ENCODE peak calls at places on chromosomes 1 and 21, in six cellular contexts. G, A, D, X, H and K are unnamed samples.

GRCh38 chr1:16393255-16394177 is 26.5 kb downstream of the SZRD1 start:
- DNase-seq in G (no peak), A (no peak), D (no peak), X (no peak), H (no peak), K (no peak)

GRCh38 chr1:200619894-200620272 is 668 bp downstream of the KIF14 start:
- DNase-seq in G (no peak), A (no peak), D (no peak), X (no peak), H (no peak), K (no peak)

GRCh38 chr1:19442150-19443096 is 42.9 kb downstream of the CAPZB start:
- DNase-seq in G (no peak), A (no peak), D (no peak), X (no peak), H (no peak), K (no peak)

GRCh38 chr1:51331206-51332100 is 1.1 kb upstream of the TTC39A start:
- DNase-seq in G (peak), A (no peak), D (peak), X (no peak), H (peak), K (peak)

GRCh38 chr1:22941257-22941656 is 31.4 kb downstream of the LACTBL1 start:
- DNase-seq in G (no peak), A (no peak), D (no peak), X (no peak), H (no peak), K (no peak)

GRCh38 chr1:184567016-184567415 is 180.2 kb downstream of the C1orf21 start:
- DNase-seq in G (no peak), A (no peak), D (no peak), X (no peak), H (no peak), K (no peak)

GRCh38 chr1:20702416-20702815 is 15.4 kb downstream of the KIF17 start:
- DNase-seq in G (peak), A (no peak), D (peak), X (no peak), H (no peak), K (no peak)

GRCh38 chr1:31381394-31382287 is 8.8 kb upstream of the FABP3 start:
- DNase-seq in G (no peak), A (no peak), D (no peak), X (no peak), H (peak), K (no peak)

GRCh38 chr1:209839875-209840491 is 12.2 kb downstream of the UTP25 start:
- DNase-seq in G (peak), A (peak), D (peak), X (no peak), H (no peak), K (no peak)

GRCh38 chr1:178241057-178241456 is 147.2 kb downstream of the RASAL2 start:
- DNase-seq in G (peak), A (no peak), D (no peak), X (no peak), H (no peak), K (no peak)

GRCh38 chr1:21290546-21290944 is 282 bp upstream of the ECE1 start:
- DNase-seq in G (no peak), A (no peak), D (no peak), X (no peak), H (no peak), K (no peak)

GRCh38 chr1:239233626-239234025 is 152.7 kb upstream of the CHRM3 start:
- DNase-seq in G (no peak), A (no peak), D (no peak), X (no peak), H (no peak), K (no peak)

GRCh38 chr1:18332626-18333025 is 148.1 kb upstream of the KLHDC7A start:
- DNase-seq in G (no peak), A (no peak), D (no peak), X (no peak), H (no peak), K (no peak)

GRCh38 chr1:5628416-5628815 is 363.8 kb downstream of the NPHP4 start:
- DNase-seq in G (no peak), A (no peak), D (no peak), X (no peak), H (no peak), K (no peak)

GRCh38 chr1:201665036-201665435 is 126.1 kb downstream of the NAV1 start:
- DNase-seq in G (no peak), A (no peak), D (no peak), X (no peak), H (no peak), K (no peak)

GRCh38 chr1:165228676-165229075 is 127.8 kb downstream of the LMX1A start:
- DNase-seq in G (peak), A (no peak), D (peak), X (no peak), H (no peak), K (no peak)

GRCh38 chr1:74197255-74197654 is 721 bp downstream of the LRRIQ3 start:
- DNase-seq in G (no peak), A (no peak), D (no peak), X (no peak), H (no peak), K (no peak)

GRCh38 chr1:119472463-119473175 is 34.4 kb upstream of the HSD3B1 start:
- DNase-seq in G (no peak), A (no peak), D (no peak), X (no peak), H (no peak), K (no peak)

GRCh38 chr1:45299981-45300668 is 26.6 kb upstream of the HPDL start:
- DNase-seq in G (peak), A (no peak), D (peak), X (peak), H (peak), K (peak)

GRCh38 chr1:157659576-157660247 is 40.9 kb downstream of the FCRL3 start:
- DNase-seq in G (no peak), A (no peak), D (no peak), X (no peak), H (no peak), K (no peak)

GRCh38 chr1:51620470-51620869 is 3.6 kb downstream of the OSBPL9 start:
- DNase-seq in G (no peak), A (no peak), D (no peak), X (no peak), H (no peak), K (no peak)

GRCh38 chr1:203272633-203273205 is 32.6 kb upstream of the BTG2 start:
- DNase-seq in G (no peak), A (no peak), D (peak), X (no peak), H (no peak), K (no peak)

GRCh38 chr21:38831526-38832467 is 26.1 kb downstream of the ETS2 start:
- DNase-seq in G (peak), A (peak), D (peak), X (peak), H (no peak), K (no peak)

GRCh38 chr1:206907304-206907991 is 10.2 kb downstream of the IL24 start:
- DNase-seq in G (no peak), A (no peak), D (no peak), X (no peak), H (no peak), K (peak)

GRCh38 chr21:35007348-35007747 is 41.8 kb downstream of the RUNX1 start:
- DNase-seq in G (no peak), A (no peak), D (no peak), X (no peak), H (no peak), K (no peak)

GRCh38 chr1:40232444-40232843 is 15.3 kb upstream of the TMCO2 start:
- DNase-seq in G (no peak), A (no peak), D (no peak), X (peak), H (no peak), K (no peak)

GRCh38 chr1:59317780-59318179 is 20.9 kb downstream of the FGGY start:
- DNase-seq in G (no peak), A (no peak), D (no peak), X (no peak), H (peak), K (no peak)

GRCh38 chr1:240244968-240245628 is 153.4 kb downstream of the FMN2 start:
- DNase-seq in G (peak), A (no peak), D (peak), X (no peak), H (no peak), K (no peak)

GRCh38 chr1:34049994-34050393 is 115.0 kb downstream of the CSMD2 start:
- DNase-seq in G (no peak), A (no peak), D (no peak), X (no peak), H (no peak), K (no peak)

GRCh38 chr1:17197696-17198095 is 7.2 kb upstream of the PADI1 start:
- DNase-seq in G (no peak), A (no peak), D (no peak), X (no peak), H (no peak), K (no peak)

GRCh38 chr1:2513939-2514650 is 12.3 kb downstream of the PANK4 start:
- DNase-seq in G (no peak), A (no peak), D (no peak), X (no peak), H (no peak), K (no peak)

GRCh38 chr1:44609412-44609767 is 64.9 kb downstream of the TMEM53 start:
- DNase-seq in G (peak), A (no peak), D (peak), X (peak), H (no peak), K (peak)